ENCODE peak calls at places on chromosomes 4 and X, in nine cellular contexts. N is adrenal gland, G is suprapubic skin, C is brain microvascular endothelial cell, H is pancreas, M is breast epithelium, E is AG04449, Z is stomach, I is lower leg skin. T is an unnamed sample.

GRCh38 chr4:78370625-78371372 is 180.8 kb upstream of the ANXA3 start:
- DNase-seq in C (no peak), Z (no peak), H (no peak), E (no peak), N (no peak), G (no peak), M (no peak), I (no peak), T (no peak)

GRCh38 chr4:13988347-13989265 is 361.1 kb upstream of the BOD1L1 start:
- DNase-seq in Z (no peak), M (peak), C (peak), I (peak), N (peak), E (peak), G (peak), H (no peak), T (peak)

GRCh38 chrX:120736989-120737388 is 107.1 kb upstream of the C1GALT1C1 start:
- DNase-seq in Z (no peak), H (no peak), M (no peak), N (no peak), G (no peak), I (no peak), E (no peak), C (peak), T (no peak)

GRCh38 chr4:123433573-123433972 is 37.0 kb downstream of the SPRY1 start:
- DNase-seq in H (no peak), E (no peak), M (no peak), Z (no peak), C (no peak), G (no peak), I (no peak), N (no peak), T (no peak)

GRCh38 chrX:3257471-3257870 is 89.0 kb downstream of the MXRA5 start:
- DNase-seq in I (no peak), E (no peak), Z (no peak), H (no peak), G (no peak), N (no peak), C (no peak), M (no peak), T (no peak)

GRCh38 chr4:877502-877901 is 51.6 kb upstream of the CPLX1 start:
- DNase-seq in C (no peak), E (no peak), N (no peak), I (no peak), H (no peak), Z (no peak), M (no peak), G (no peak), T (no peak)

GRCh38 chrX:103356897-103357296 is 591 bp downstream of the TCEAL9 start:
- DNase-seq in N (peak), H (no peak), I (no peak), M (no peak), Z (no peak), C (no peak), G (no peak), E (no peak), T (no peak)

GRCh38 chr4:22129454-22130075 is 181.0 kb upstream of the KCNIP4 start:
- DNase-seq in M (no peak), N (no peak), I (no peak), C (peak), Z (no peak), E (no peak), G (no peak), H (no peak), T (peak)

GRCh38 chr4:24266951-24267577 is 317.3 kb downstream of the DHX15 start:
- DNase-seq in C (no peak), N (no peak), G (no peak), I (no peak), E (no peak), H (no peak), M (no peak), Z (no peak), T (peak)

GRCh38 chrX:41031256-41031967 is 53.8 kb upstream of the USP9X start:
- DNase-seq in H (no peak), I (no peak), N (no peak), E (no peak), Z (no peak), C (no peak), G (no peak), M (no peak), T (no peak)

GRCh38 chrX:132114607-132115006 is 13.2 kb downstream of the FRMD7 start:
- DNase-seq in Z (no peak), M (no peak), H (no peak), C (no peak), G (no peak), I (no peak), E (no peak), N (no peak), T (no peak)

GRCh38 chr4:38752393-38752961 is 30.3 kb downstream of the TLR10 start:
- DNase-seq in E (no peak), G (no peak), C (peak), I (no peak), N (no peak), H (no peak), Z (no peak), M (no peak), T (peak)

GRCh38 chr4:119795986-119796578 is 167.5 kb upstream of the PDE5A start:
- DNase-seq in C (no peak), Z (no peak), N (no peak), I (no peak), M (no peak), G (no peak), H (no peak), E (no peak), T (no peak)

GRCh38 chr4:144611850-144612249 is 34.1 kb upstream of the HHIP start:
- DNase-seq in Z (no peak), M (no peak), G (no peak), N (no peak), I (no peak), C (no peak), E (no peak), H (peak), T (peak)

GRCh38 chrX:40131644-40132376 is 34.1 kb upstream of the BCOR start:
- DNase-seq in G (no peak), C (no peak), Z (no peak), H (no peak), I (no peak), M (no peak), E (no peak), N (no peak), T (no peak)

GRCh38 chr4:41009411-41009810 is 204.9 kb downstream of the APBB2 start:
- DNase-seq in G (no peak), C (no peak), M (no peak), E (no peak), N (no peak), I (no peak), H (no peak), Z (no peak), T (peak)

GRCh38 chr4:150217192-150217591 is 138.9 kb downstream of the DCLK2 start:
- DNase-seq in G (no peak), H (no peak), Z (no peak), C (peak), N (no peak), E (no peak), I (no peak), M (no peak), T (peak)

GRCh38 chrX:46601283-46601682 is 27.7 kb downstream of the CHST7 start:
- DNase-seq in H (no peak), I (no peak), M (peak), N (no peak), C (peak), G (no peak), Z (no peak), E (no peak), T (peak)

GRCh38 chrX:16664059-16664458 is 14.1 kb downstream of the S100G start:
- DNase-seq in E (no peak), H (no peak), C (no peak), M (no peak), Z (no peak), N (no peak), G (no peak), I (no peak), T (peak)

GRCh38 chr4:41882622-41883347 is 52.4 kb upstream of the TMEM33 start:
- DNase-seq in H (peak), C (peak), N (peak), G (no peak), I (no peak), M (no peak), Z (peak), E (no peak), T (peak)

DNA sequence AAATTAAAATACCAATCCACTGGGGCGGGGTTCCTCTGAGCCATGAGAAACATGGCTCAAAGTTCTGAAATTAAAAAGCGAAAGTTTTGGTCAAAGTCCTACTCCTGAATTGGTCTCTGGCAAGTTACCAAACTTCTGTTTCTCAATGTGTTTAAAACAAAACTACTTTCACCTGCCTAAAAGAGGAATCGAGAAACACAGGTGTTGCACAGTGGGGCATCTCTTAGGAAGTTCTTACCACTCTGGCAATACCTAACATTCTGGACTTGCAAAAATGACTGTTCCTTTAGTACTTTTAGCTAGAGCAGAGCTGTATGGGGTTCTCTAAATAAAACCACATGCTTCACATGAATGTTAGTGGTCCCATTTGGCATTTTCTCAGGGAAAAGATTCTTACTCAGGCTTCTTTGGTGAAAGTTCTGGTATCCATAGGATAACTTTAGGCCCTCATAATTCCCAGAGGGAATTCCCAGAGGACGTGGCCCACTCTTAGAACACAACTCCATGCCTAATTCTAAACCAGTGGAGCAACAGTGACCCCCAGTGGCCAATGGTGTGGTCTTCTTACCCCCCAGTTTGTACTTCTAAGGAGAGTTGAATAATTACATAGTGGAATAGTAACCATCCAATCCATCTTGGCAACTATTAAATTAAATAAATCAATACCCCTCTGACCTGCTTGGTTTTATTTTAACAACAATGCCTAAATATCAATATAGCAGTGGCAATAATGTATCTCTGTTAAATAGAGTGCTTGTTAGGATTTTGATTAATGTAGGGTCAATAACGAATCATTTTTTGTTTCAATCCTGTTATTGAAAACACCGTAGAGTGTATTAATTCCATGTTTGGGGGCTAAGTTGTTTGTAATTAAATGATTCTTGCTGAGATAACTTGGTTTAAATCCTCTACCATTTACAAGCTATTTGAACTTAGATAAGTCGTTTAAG is 21.9 kb downstream of the BMP3 start:
- DNase-seq in M (no peak), E (peak), C (peak), G (no peak), Z (peak), H (peak), N (peak), I (no peak), T (peak)
- H3K4me3 ChIP-seq in M (no peak), E (no peak), C (no peak), G (no peak), Z (no peak), H (no peak), N (no peak), I (no peak), T (no peak)

GRCh38 chr4:183106839-183107238 is 7.8 kb downstream of the WWC2 start:
- DNase-seq in E (no peak), M (no peak), Z (no peak), I (no peak), G (no peak), H (no peak), N (no peak), C (no peak), T (peak)
- TF ChIP-seq CTCF in E (peak), M (no peak), Z (no peak), I (no peak), G (no peak), H (no peak), N (no peak), C (no peak), T (peak)

GRCh38 chr4:165592386-165592785 is 213.6 kb downstream of the CPE start:
- DNase-seq in C (no peak), E (no peak), H (no peak), I (no peak), Z (no peak), G (no peak), N (no peak), M (no peak), T (peak)

GRCh38 chr4:165600959-165601674 is 222.3 kb downstream of the CPE start:
- DNase-seq in Z (no peak), M (no peak), I (no peak), C (no peak), G (no peak), E (no peak), N (no peak), H (no peak), T (no peak)

DNA sequence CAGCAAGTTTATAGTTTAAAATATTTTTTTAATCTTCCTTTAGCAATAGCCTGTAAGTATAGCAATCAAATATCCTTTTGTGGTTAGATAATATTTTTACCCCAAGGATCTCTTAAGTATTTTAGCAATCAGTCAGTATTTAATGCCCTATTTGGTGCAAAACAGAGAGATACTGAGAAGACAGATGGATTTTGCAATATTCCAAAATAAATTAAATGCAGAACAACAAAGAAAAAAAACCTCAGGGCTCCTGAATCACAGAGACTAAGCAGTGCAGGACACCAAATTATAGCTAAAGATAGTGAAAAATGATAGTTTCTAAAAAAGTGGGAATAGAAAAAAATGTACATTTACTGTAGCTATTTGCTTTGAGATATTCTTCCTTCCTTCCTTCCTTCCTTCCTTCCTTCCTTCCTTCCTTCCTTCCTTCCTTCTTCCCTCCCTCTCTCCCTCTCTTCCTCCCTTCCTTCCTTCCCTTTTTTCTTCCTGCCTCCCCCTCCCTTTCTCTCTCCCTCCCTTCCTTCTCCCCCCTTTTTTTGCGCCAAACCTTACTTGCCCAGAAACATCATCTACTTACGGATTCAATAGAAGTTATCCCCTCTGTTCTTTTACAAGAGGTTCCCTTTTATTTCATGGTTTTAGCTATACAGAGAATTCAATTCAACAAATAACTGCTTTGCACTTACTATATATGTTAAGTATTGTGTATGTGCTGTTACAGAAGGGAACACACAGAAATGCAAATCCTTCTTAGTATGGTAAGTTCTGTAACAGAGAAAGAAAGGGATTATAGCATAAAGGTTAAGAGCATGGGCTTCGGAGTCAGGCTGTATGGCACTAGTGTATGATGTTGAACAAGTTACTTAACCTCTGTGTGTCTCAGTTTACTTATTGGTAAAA is 219.0 kb downstream of the CPE start:
- DNase-seq in H (no peak), E (no peak), I (no peak), C (no peak), M (no peak), N (no peak), G (no peak), Z (no peak), T (no peak)
- H3K4me3 ChIP-seq in H (no peak), E (no peak), I (no peak), C (no peak), M (no peak), N (no peak), G (no peak), Z (no peak), T (no peak)

DNA sequence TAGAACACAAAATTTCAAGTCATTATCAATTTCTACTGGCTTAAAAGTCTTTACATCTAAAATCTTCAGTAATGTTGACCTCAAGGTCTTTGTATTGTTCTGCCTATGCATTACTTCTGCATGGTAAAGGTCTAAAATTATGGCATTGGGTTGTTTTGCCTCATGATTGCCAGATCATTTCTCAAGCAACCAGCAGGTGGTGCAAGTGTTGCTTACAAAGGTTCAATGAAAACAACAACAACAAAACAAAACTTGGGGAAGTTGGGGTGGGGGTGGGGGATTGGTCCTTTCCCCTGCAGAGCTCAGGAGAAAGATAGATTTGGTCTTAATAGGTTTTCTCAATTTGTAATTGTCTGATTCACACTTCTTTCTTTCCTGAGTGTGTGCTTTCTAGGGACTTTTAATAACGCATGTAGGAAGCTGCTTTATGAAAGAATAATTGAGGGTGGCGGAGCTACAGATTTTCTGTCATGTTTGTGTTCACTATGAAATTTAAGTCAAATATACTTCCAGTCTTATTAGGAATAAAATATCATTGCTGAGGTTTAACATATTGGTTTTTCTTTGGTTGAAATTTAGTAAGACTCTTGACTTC is 145.1 kb downstream of the COL4A5 start:
- DNase-seq in Z (no peak), C (no peak), H (no peak), E (no peak), I (no peak), G (no peak), M (no peak), N (no peak), T (peak)
- TF ChIP-seq CTCF in Z (no peak), C (peak), H (peak), E (peak), I (no peak), G (no peak), M (no peak), N (no peak), T (peak)

T was measured in choroid plexus epithelial cell.